ENCODE peak calls at places on chromosomes 12 and 14, in eight cellular contexts. J is neural progenitor cell, X is heart right ventricle, M is A673, G is astrocyte of the spinal cord, I is IMR-90, B is testis, E is OCI-LY7. H is an unnamed sample.

GRCh38 chr14:96176811-96177211 is 27.8 kb upstream of the BDKRB2 start:
- DNase-seq in M (no peak), X (peak), B (peak), G (peak), I (peak), J (no peak), E (no peak), H (peak)

GRCh38 chr12:24075650-24076049 is 126.2 kb upstream of the SOX5 start:
- DNase-seq in J (no peak), I (peak), X (no peak), M (no peak), E (no peak), G (no peak), B (no peak), H (no peak)

GRCh38 chr12:38889297-38889815 is 16.0 kb downstream of the CPNE8 start:
- DNase-seq in J (no peak), E (no peak), X (no peak), M (no peak), B (no peak), I (no peak), G (no peak), H (no peak)

GRCh38 chr12:6335451-6336078 is 6.3 kb downstream of the TNFRSF1A start:
- DNase-seq in M (peak), G (peak), B (peak), J (peak), X (peak), E (peak), I (peak), H (peak)

GRCh38 chr14:70856851-70857498 is 47.7 kb upstream of the MAP3K9 start:
- DNase-seq in G (peak), E (no peak), J (no peak), I (peak), B (no peak), M (no peak), X (no peak), H (peak)

GRCh38 chr12:83945871-83946270 is 966.7 kb downstream of the SLC6A15 start:
- DNase-seq in J (no peak), G (peak), X (no peak), B (no peak), I (peak), M (peak), E (no peak), H (peak)

GRCh38 chr12:92574911-92575570 is 127.7 kb upstream of the PLEKHG7 start:
- DNase-seq in E (no peak), B (no peak), G (no peak), X (no peak), M (no peak), I (no peak), J (peak), H (no peak)

GRCh38 chr12:1593232-1594044 is 943 bp downstream of the FBXL14 start:
- DNase-seq in I (no peak), B (peak), J (peak), M (peak), X (peak), E (peak), G (peak), H (peak)

GRCh38 chr12:115261249-115261648 is 577.3 kb upstream of the TBX3 start:
- DNase-seq in I (no peak), E (no peak), M (no peak), X (no peak), G (no peak), J (no peak), B (no peak), H (no peak)

GRCh38 chr14:99562848-99563748 is 40.9 kb downstream of the CCDC85C start:
- DNase-seq in B (peak), J (peak), X (peak), M (no peak), I (peak), G (peak), E (no peak), H (peak)

GRCh38 chr12:54060975-54061778 is 7.5 kb downstream of the HOXC4 start:
- DNase-seq in J (no peak), I (no peak), E (no peak), X (no peak), G (no peak), M (no peak), B (no peak), H (no peak)

GRCh38 chr12:70044170-70044569 is 199.1 kb upstream of the CNOT2 start:
- DNase-seq in G (no peak), E (no peak), X (no peak), I (no peak), M (no peak), B (no peak), J (no peak), H (peak)

GRCh38 chr12:124465473-124465872 is 101.9 kb downstream of the NCOR2 start:
- DNase-seq in I (no peak), J (no peak), B (no peak), E (no peak), M (no peak), G (no peak), X (no peak), H (no peak)

GRCh38 chr14:101019541-101019940 is 116.0 kb upstream of the RTL1 start:
- DNase-seq in M (no peak), X (no peak), E (no peak), I (no peak), B (no peak), G (no peak), J (no peak), H (no peak)

GRCh38 chr14:78153069-78153351 is 17.2 kb upstream of the NRXN3 start:
- DNase-seq in X (no peak), I (peak), M (peak), E (no peak), G (peak), J (no peak), B (no peak), H (peak)

GRCh38 chr14:78162202-78162601 is 8.0 kb upstream of the NRXN3 start:
- DNase-seq in E (no peak), B (no peak), M (no peak), I (no peak), G (peak), X (no peak), J (no peak), H (no peak)

GRCh38 chr14:78154827-78155226 is 15.3 kb upstream of the NRXN3 start:
- DNase-seq in X (no peak), E (no peak), J (peak), B (no peak), I (no peak), G (no peak), M (peak), H (no peak)

GRCh38 chr14:78156196-78156595 is 14.0 kb upstream of the NRXN3 start:
- DNase-seq in M (no peak), X (no peak), E (no peak), J (no peak), G (no peak), I (no peak), B (no peak), H (no peak)

GRCh38 chr14:78157855-78158436 is 12.2 kb upstream of the NRXN3 start:
- DNase-seq in E (peak), B (peak), G (peak), M (peak), X (peak), I (peak), J (peak), H (peak)
- TF ChIP-seq CTCF in E (no peak), B (no peak), G (no peak), M (no peak), X (no peak), I (no peak), J (no peak), H (no peak)

GRCh38 chr12:21985155-21985554 is 43.9 kb upstream of the ABCC9 start:
- DNase-seq in X (no peak), I (peak), M (no peak), B (no peak), G (no peak), J (no peak), E (no peak), H (no peak)
- H3K4me3 ChIP-seq in X (no peak), I (no peak), M (no peak), B (no peak), G (no peak), J (no peak), E (no peak), H (no peak)

DNA sequence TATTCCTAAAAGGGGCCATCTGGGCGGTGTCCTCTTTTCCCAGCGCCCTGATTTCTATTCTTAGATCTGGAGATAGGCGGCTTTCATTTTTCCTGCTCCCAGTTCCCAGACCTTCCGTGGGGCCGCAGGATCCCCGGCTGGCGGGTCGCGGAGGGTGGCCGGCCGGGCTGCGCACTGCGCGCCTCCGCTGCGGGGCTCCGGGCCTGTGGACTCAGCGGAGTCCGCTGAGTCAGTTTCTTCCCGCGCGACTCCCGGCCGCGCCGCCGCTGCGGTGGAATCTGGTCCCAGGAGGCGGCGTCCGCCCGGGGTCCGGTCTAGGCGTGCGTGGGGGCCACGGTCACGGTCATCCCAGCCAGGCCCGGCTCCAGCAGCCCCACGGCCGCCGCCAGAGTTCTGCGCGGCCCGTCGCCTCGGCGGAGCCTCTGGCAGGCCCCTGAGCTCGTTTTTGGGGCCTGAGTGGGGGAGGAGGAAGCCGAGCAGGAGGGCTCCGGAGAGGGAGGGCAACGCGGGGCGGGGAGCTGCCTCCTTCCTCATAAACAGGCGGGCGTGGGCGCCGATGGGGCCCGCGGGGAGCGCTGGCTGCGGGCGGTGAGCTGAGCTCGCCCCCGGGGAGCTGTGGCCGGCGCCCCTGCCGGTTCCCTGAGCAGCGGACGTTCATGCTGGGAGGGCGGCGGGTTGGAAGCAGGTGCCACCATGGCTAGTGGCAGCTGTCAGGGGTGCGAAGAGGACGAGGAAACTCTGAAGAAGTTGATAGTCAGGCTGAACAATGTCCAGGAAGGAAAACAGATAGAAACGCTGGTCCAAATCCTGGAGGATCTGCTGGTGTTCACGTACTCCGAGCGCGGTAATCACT is at the start of gene LRRK2:
- DNase-seq in G (peak), B (peak), J (peak), I (peak), X (peak), M (peak), E (peak), H (peak)
- TF ChIP-seq CTCF in G (peak), B (no peak), J (no peak), I (no peak), X (peak), M (no peak), E (peak), H (no peak)

GRCh38 chr12:32549675-32550079 is 129.4 kb upstream of the DNM1L start:
- DNase-seq in M (peak), B (peak), X (no peak), E (peak), J (peak), G (peak), I (peak), H (peak)
- H3K4me3 ChIP-seq in M (no peak), B (no peak), X (no peak), E (peak), J (no peak), G (no peak), I (no peak), H (no peak)

DNA sequence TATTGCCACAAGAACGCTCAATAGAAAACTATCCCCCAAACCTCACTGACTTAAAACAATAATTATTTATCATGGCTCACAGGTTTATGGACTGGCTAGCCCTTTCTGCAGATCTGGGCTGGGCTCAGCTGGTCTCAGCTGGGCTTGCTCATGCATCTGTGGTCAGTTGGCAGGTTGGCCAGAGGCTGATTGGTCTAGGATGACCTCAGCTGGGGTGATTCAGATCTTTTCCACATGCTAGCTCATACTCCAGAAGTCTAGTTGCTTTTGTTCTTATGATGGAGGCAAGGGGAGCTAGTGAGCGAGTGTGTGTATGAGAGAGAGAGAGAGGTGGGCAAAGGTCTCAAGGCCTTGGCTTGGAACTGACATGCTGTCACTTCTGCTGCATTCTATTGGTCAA is 181.2 kb upstream of the NRXN3 start:
- DNase-seq in X (peak), G (peak), B (no peak), I (peak), E (no peak), M (no peak), J (no peak), H (peak)
- TF ChIP-seq CTCF in X (no peak), G (no peak), B (no peak), I (no peak), E (no peak), M (no peak), J (no peak), H (no peak)

H was measured in cardiac fibroblast.